ENCODE peak calls at places on chromosomes 5 and 9, in five cellular contexts. One of them, this sample, is unnamed.

GRCh38 chr5:102617857-102618187 is 119.0 kb upstream of the SLCO6A1 start:
- DNase-seq in fibroblast of the aortic adventitia: no peak
- DNase-seq in AG20443: peak; percentile 12
- DNase-seq in T-helper 2 cell: no peak
- DNase-seq in EH: no peak
- DNase-seq in this sample: no peak

GRCh38 chr9:23669776-23670175 is 156.3 kb downstream of the ELAVL2 start:
- DNase-seq in T-helper 2 cell: no peak
- DNase-seq in EH: no peak
- DNase-seq in AG20443: no peak
- DNase-seq in fibroblast of the aortic adventitia: no peak
- DNase-seq in this sample: no peak

GRCh38 chr5:163437011-163437308 is 435 bp upstream of the CCNG1 start:
- DNase-seq in EH: no peak
- DNase-seq in AG20443: no peak
- DNase-seq in fibroblast of the aortic adventitia: no peak
- DNase-seq in T-helper 2 cell: no peak
- DNase-seq in this sample: no peak

GRCh38 chr5:142828797-142829535 is 58.8 kb downstream of the ARHGAP26 start:
- DNase-seq in EH: no peak
- DNase-seq in AG20443: no peak
- DNase-seq in fibroblast of the aortic adventitia: no peak
- DNase-seq in T-helper 2 cell: no peak
- DNase-seq in this sample: no peak

GRCh38 chr5:38783011-38783551 is 62.7 kb upstream of the OSMR start:
- DNase-seq in AG20443: peak; percentile 85
- DNase-seq in T-helper 2 cell: no peak
- DNase-seq in EH: peak; percentile 99
- DNase-seq in fibroblast of the aortic adventitia: peak; percentile 97
- DNase-seq in this sample: no peak

GRCh38 chr9:134301387-134302129 is 24.7 kb upstream of the RXRA start:
- DNase-seq in fibroblast of the aortic adventitia: no peak
- DNase-seq in EH: no peak
- DNase-seq in AG20443: no peak
- DNase-seq in T-helper 2 cell: peak; percentile 24
- DNase-seq in this sample: peak; percentile 47

GRCh38 chr9:81832571-81833285 is 95.5 kb upstream of the SPATA31D4 start:
- DNase-seq in T-helper 2 cell: no peak
- DNase-seq in fibroblast of the aortic adventitia: no peak
- DNase-seq in AG20443: no peak
- DNase-seq in EH: peak; percentile 25
- DNase-seq in this sample: no peak

GRCh38 chr5:159156839-159157238 is 52.5 kb downstream of the RNF145 start:
- DNase-seq in fibroblast of the aortic adventitia: peak; percentile 88
- DNase-seq in T-helper 2 cell: no peak
- DNase-seq in EH: peak; percentile 76
- DNase-seq in AG20443: peak; percentile 74
- DNase-seq in this sample: peak; percentile 52

GRCh38 chr5:74428275-74428674 is 212.3 kb downstream of the ENC1 start:
- DNase-seq in fibroblast of the aortic adventitia: no peak
- DNase-seq in AG20443: no peak
- DNase-seq in EH: no peak
- DNase-seq in T-helper 2 cell: no peak
- DNase-seq in this sample: no peak

GRCh38 chr5:148957591-148958202 is 105.2 kb downstream of the SH3TC2 start:
- DNase-seq in T-helper 2 cell: peak; percentile 11
- DNase-seq in AG20443: peak; percentile 53
- DNase-seq in EH: peak; percentile 50
- DNase-seq in fibroblast of the aortic adventitia: peak; percentile 41
- DNase-seq in this sample: no peak

GRCh38 chr5:135454946-135455345 is 2.8 kb upstream of the TIFAB start:
- DNase-seq in T-helper 2 cell: no peak
- DNase-seq in fibroblast of the aortic adventitia: no peak
- DNase-seq in EH: no peak
- DNase-seq in AG20443: no peak
- DNase-seq in this sample: no peak

GRCh38 chr5:1293997-1294838 is 650 bp downstream of the TERT start:
- DNase-seq in fibroblast of the aortic adventitia: no peak
- DNase-seq in AG20443: no peak
- DNase-seq in T-helper 2 cell: no peak
- DNase-seq in EH: peak; percentile 38
- DNase-seq in this sample: no peak

GRCh38 chr5:156096259-156096658 is 230.7 kb upstream of the SGCD start:
- DNase-seq in T-helper 2 cell: no peak
- DNase-seq in AG20443: peak; percentile 57
- DNase-seq in fibroblast of the aortic adventitia: no peak
- DNase-seq in EH: peak; percentile 65
- DNase-seq in this sample: no peak

GRCh38 chr9:11257992-11258391 is 645.2 kb upstream of the PTPRD start:
- DNase-seq in fibroblast of the aortic adventitia: no peak
- DNase-seq in EH: no peak
- DNase-seq in AG20443: no peak
- DNase-seq in T-helper 2 cell: no peak
- DNase-seq in this sample: no peak

GRCh38 chr5:175746851-175747250 is 89.0 kb downstream of the HRH2 start:
- DNase-seq in fibroblast of the aortic adventitia: no peak
- DNase-seq in AG20443: no peak
- DNase-seq in T-helper 2 cell: no peak
- DNase-seq in EH: peak; percentile 29
- DNase-seq in this sample: no peak

GRCh38 chr5:150763023-150763793 is 4.4 kb upstream of the DCTN4 start:
- DNase-seq in T-helper 2 cell: no peak
- DNase-seq in AG20443: peak; percentile 54
- DNase-seq in fibroblast of the aortic adventitia: peak; percentile 92
- DNase-seq in EH: peak; percentile 64
- DNase-seq in this sample: peak; percentile 29

GRCh38 chr9:970310-971002 is 6.0 kb upstream of the DMRT3 start:
- DNase-seq in EH: no peak
- DNase-seq in fibroblast of the aortic adventitia: no peak
- DNase-seq in T-helper 2 cell: no peak
- DNase-seq in AG20443: no peak
- DNase-seq in this sample: no peak

GRCh38 chr5:132313378-132313777 is 19.2 kb downstream of the SLC22A4 start:
- DNase-seq in fibroblast of the aortic adventitia: peak; percentile 93
- DNase-seq in EH: peak; percentile 10
- DNase-seq in AG20443: peak; percentile 36
- DNase-seq in T-helper 2 cell: no peak
- DNase-seq in this sample: no peak

GRCh38 chr9:126276056-126276728 is 50.4 kb upstream of the MVB12B start:
- DNase-seq in T-helper 2 cell: no peak
- DNase-seq in EH: no peak
- DNase-seq in fibroblast of the aortic adventitia: no peak
- DNase-seq in AG20443: no peak
- DNase-seq in this sample: no peak

GRCh38 chr9:132409828-132410528 is at the start of gene CFAP77:
- DNase-seq in AG20443: peak; percentile 86
- DNase-seq in T-helper 2 cell: peak; percentile 9
- DNase-seq in fibroblast of the aortic adventitia: peak; percentile 47
- DNase-seq in EH: peak; percentile 63
- DNase-seq in this sample: peak; percentile 12

GRCh38 chr9:69097053-69097452 is 61.5 kb downstream of the FXN start:
- DNase-seq in EH: peak; percentile 87
- DNase-seq in T-helper 2 cell: no peak
- DNase-seq in fibroblast of the aortic adventitia: peak; percentile 91
- DNase-seq in AG20443: no peak
- DNase-seq in this sample: peak; percentile 37

This sample was measured in mucosa of gallbladder.